ENCODE peak calls at places on chromosomes 13 and 19, in nine cellular contexts. O is upper lobe of right lung; G is HT1080; W is NCI-H2171; V is psoas muscle; N is effector memory CD8-positive, alpha-beta T cell; Y is mammary epithelial cell; U is HEK293T; L is cardiac muscle cell. Z is an unnamed sample.

GRCh38 chr19:48418317-48419064 is 25.0 kb downstream of the GRIN2D start:
- DNase-seq in N (no peak), G (peak), W (no peak), U (no peak), O (no peak), V (no peak), L (no peak), Y (no peak), Z (no peak)

GRCh38 chr13:28258401-28258800 is 120.1 kb downstream of the PAN3 start:
- DNase-seq in V (no peak), L (no peak), U (no peak), Y (no peak), O (no peak), N (no peak), W (no peak), G (no peak), Z (no peak)

GRCh38 chr13:21747456-21747855 is 76.6 kb downstream of the FGF9 start:
- DNase-seq in G (no peak), U (no peak), L (peak), Y (no peak), O (no peak), W (no peak), V (no peak), N (no peak), Z (no peak)

GRCh38 chr13:91346848-91347211 is 657 bp upstream of the MIR17HG start:
- DNase-seq in W (no peak), L (peak), V (no peak), Y (peak), U (peak), N (peak), O (no peak), G (no peak), Z (peak)

GRCh38 chr13:39684531-39685137 is 29.2 kb downstream of the COG6 start:
- DNase-seq in U (peak), G (peak), N (no peak), V (no peak), W (no peak), Y (peak), O (no peak), L (peak), Z (peak)

GRCh38 chr13:99656843-99657506 is 155.7 kb downstream of the TM9SF2 start:
- DNase-seq in Y (no peak), G (no peak), V (no peak), L (no peak), O (no peak), N (peak), W (peak), U (no peak), Z (peak)

GRCh38 chr13:112748947-112749346 is 59.1 kb downstream of the ATP11A start:
- DNase-seq in W (no peak), Y (no peak), V (peak), N (no peak), G (no peak), L (no peak), U (no peak), O (peak), Z (no peak)

GRCh38 chr13:110965038-110965754 is 50.3 kb upstream of the ANKRD10 start:
- DNase-seq in Y (peak), W (no peak), V (no peak), N (no peak), L (no peak), U (no peak), O (no peak), G (peak), Z (peak)

GRCh38 chr13:36242761-36243160 is 28.4 kb upstream of the SOHLH2 start:
- DNase-seq in N (no peak), L (no peak), Y (peak), U (no peak), W (no peak), O (no peak), G (no peak), V (no peak), Z (no peak)

GRCh38 chr19:31149306-31149975 is 199.8 kb downstream of the TSHZ3 start:
- DNase-seq in V (no peak), O (no peak), U (no peak), L (no peak), Y (no peak), G (no peak), W (peak), N (no peak), Z (no peak)

GRCh38 chr19:17244618-17245534 is 843 bp downstream of the NR2F6 start:
- DNase-seq in L (no peak), O (peak), V (peak), N (no peak), G (no peak), U (no peak), W (no peak), Y (no peak), Z (no peak)

GRCh38 chr19:4534836-4535658 is at the start of gene PLIN5:
- DNase-seq in U (peak), L (peak), Y (no peak), V (peak), G (peak), W (peak), O (peak), N (no peak), Z (no peak)

GRCh38 chr13:21688056-21688455 is 17.2 kb downstream of the FGF9 start:
- DNase-seq in U (no peak), W (no peak), Y (peak), G (peak), V (no peak), O (no peak), N (no peak), L (no peak), Z (no peak)

GRCh38 chr19:36460046-36460445 is 29.3 kb downstream of the ZNF566 start:
- DNase-seq in Y (no peak), N (no peak), U (no peak), W (no peak), O (no peak), V (no peak), L (no peak), G (no peak), Z (no peak)

GRCh38 chr13:57634829-57635165 is 3.3 kb downstream of the PCDH17 start:
- DNase-seq in G (no peak), W (no peak), Y (no peak), O (peak), L (no peak), U (no peak), N (no peak), V (peak), Z (no peak)

GRCh38 chr19:55247621-55248099 is 11.2 kb downstream of the PPP6R1 start:
- DNase-seq in U (no peak), O (peak), Y (peak), V (peak), N (no peak), W (no peak), L (no peak), G (peak), Z (no peak)

GRCh38 chr13:24215007-24215633 is 54.6 kb downstream of the SPATA13 start:
- DNase-seq in N (no peak), G (no peak), O (no peak), U (no peak), V (no peak), W (no peak), Y (no peak), L (no peak), Z (no peak)

GRCh38 chr13:77457989-77458388 is 77.5 kb upstream of the SCEL start:
- DNase-seq in U (no peak), L (no peak), N (no peak), O (no peak), G (no peak), Y (no peak), W (no peak), V (no peak), Z (no peak)

GRCh38 chr19:50190439-50190891 is 13.0 kb upstream of the MYH14 start:
- DNase-seq in N (no peak), Y (no peak), U (no peak), W (no peak), O (no peak), G (no peak), V (no peak), L (no peak), Z (no peak)

GRCh38 chr13:35994131-35994966 is 136.8 kb downstream of the DCLK1 start:
- DNase-seq in N (no peak), G (peak), O (no peak), W (no peak), U (no peak), L (no peak), V (peak), Y (peak), Z (no peak)

GRCh38 chr13:49499889-49500660 is 4.3 kb downstream of the PHF11 start:
- DNase-seq in O (no peak), G (peak), Y (peak), V (no peak), L (no peak), N (no peak), U (no peak), W (no peak), Z (no peak)

GRCh38 chr19:46725859-46726393 is 9.0 kb upstream of the PRKD2 start:
- DNase-seq in Y (no peak), W (no peak), V (no peak), N (no peak), G (no peak), O (no peak), U (no peak), L (no peak), Z (no peak)

GRCh38 chr13:75968103-75968838 is 332.1 kb downstream of the LMO7 start:
- DNase-seq in U (no peak), G (peak), O (no peak), Y (peak), W (no peak), L (no peak), N (no peak), V (no peak), Z (no peak)

GRCh38 chr19:38691938-38692457 is 44.5 kb downstream of the ACTN4 start:
- DNase-seq in V (peak), W (no peak), L (no peak), N (no peak), O (no peak), U (no peak), Y (peak), G (peak), Z (no peak)

GRCh38 chr19:866769-867300 is 7.4 kb downstream of the CFD start:
- DNase-seq in U (no peak), V (no peak), W (no peak), O (no peak), N (no peak), G (no peak), L (no peak), Y (no peak), Z (no peak)

GRCh38 chr13:53758946-53759345 is 730.3 kb downstream of the OLFM4 start:
- DNase-seq in L (no peak), U (no peak), V (no peak), N (no peak), G (no peak), Y (no peak), O (no peak), W (peak), Z (no peak)

GRCh38 chr13:30520571-30520970 is 54.8 kb upstream of the HMGB1 start:
- DNase-seq in Y (peak), W (no peak), G (peak), O (no peak), V (no peak), U (no peak), N (no peak), L (no peak), Z (no peak)

GRCh38 chr13:106513608-106514007 is 21.9 kb downstream of the EFNB2 start:
- DNase-seq in L (no peak), G (no peak), Y (no peak), V (no peak), O (no peak), U (no peak), N (no peak), W (no peak), Z (no peak)

GRCh38 chr13:58884810-58885209 is 1253.3 kb downstream of the PCDH17 start:
- DNase-seq in G (no peak), V (no peak), O (no peak), L (peak), N (no peak), Y (no peak), W (no peak), U (no peak), Z (no peak)

GRCh38 chr13:52787212-52787611 is 47.6 kb upstream of the CNMD start:
- DNase-seq in O (no peak), L (no peak), V (no peak), N (no peak), U (no peak), Y (no peak), G (peak), W (no peak), Z (no peak)

GRCh38 chr13:94860981-94861407 is 148.6 kb upstream of the SOX21 start:
- DNase-seq in O (no peak), L (no peak), G (peak), W (no peak), Y (no peak), N (no peak), V (no peak), U (no peak), Z (peak)

GRCh38 chr13:105465745-105466144 is 1069.7 kb downstream of the EFNB2 start:
- DNase-seq in N (no peak), Y (no peak), V (no peak), G (no peak), U (no peak), W (no peak), O (no peak), L (no peak), Z (no peak)

GRCh38 chr19:15173746-15174404 is 26.9 kb downstream of the NOTCH3 start:
- DNase-seq in G (peak), V (no peak), N (no peak), W (no peak), U (no peak), O (no peak), L (no peak), Y (peak), Z (no peak)

GRCh38 chr13:113415032-113415431 is 38.3 kb downstream of the ADPRHL1 start:
- DNase-seq in U (no peak), L (no peak), N (no peak), Y (no peak), O (no peak), G (no peak), W (no peak), V (no peak), Z (no peak)

GRCh38 chr19:12075538-12076139 is 11.1 kb downstream of the ZNF844 start:
- DNase-seq in W (no peak), Y (no peak), V (no peak), N (no peak), O (no peak), G (no peak), U (no peak), L (no peak), Z (no peak)

GRCh38 chr19:40503300-40503699 is 36.5 kb downstream of the SPTBN4 start:
- DNase-seq in V (no peak), O (no peak), U (no peak), L (no peak), W (peak), G (no peak), N (no peak), Y (no peak), Z (no peak)

GRCh38 chr13:80196756-80197155 is 144.2 kb downstream of the SPRY2 start:
- DNase-seq in G (peak), L (no peak), O (no peak), Y (no peak), W (no peak), U (no peak), V (no peak), N (no peak), Z (no peak)

GRCh38 chr19:17755977-17756670 is 4.8 kb downstream of the FCHO1 start:
- DNase-seq in V (no peak), W (peak), G (peak), N (no peak), Y (no peak), L (peak), O (no peak), U (peak), Z (peak)

GRCh38 chr19:5961969-5962945 is 15.7 kb downstream of the RANBP3 start:
- DNase-seq in L (peak), O (peak), V (no peak), U (no peak), G (peak), W (peak), N (peak), Y (no peak), Z (peak)

GRCh38 chr19:18865973-18866799 is 29.8 kb downstream of the CERS1 start:
- DNase-seq in V (peak), U (peak), O (peak), N (peak), W (no peak), Y (peak), L (peak), G (peak), Z (peak)